ENCODE peak calls at places on chromosome X, in ten cellular contexts. E is HCT116, Q is prostate gland, V is GM12892, P is vagina, U is sigmoid colon, J is upper lobe of left lung, K is transverse colon, S is stomach, W is esophagus muscularis mucosa. M is an unnamed sample.

GRCh38 chrX:117985241-117985640 is 131.4 kb downstream of the KLHL13 start:
- DNase-seq in Q (no peak), P (no peak), S (peak), U (no peak), K (peak), W (no peak), V (no peak), J (no peak), E (no peak), M (no peak)

GRCh38 chrX:14124562-14124961 is 94.9 kb upstream of the GEMIN8 start:
- DNase-seq in V (no peak), Q (no peak), K (no peak), J (no peak), P (no peak), S (no peak), W (no peak), E (no peak), U (no peak), M (no peak)

GRCh38 chrX:126551306-126551705 is 1.3 kb downstream of the DCAF12L1 start:
- DNase-seq in P (no peak), S (no peak), Q (no peak), U (no peak), K (no peak), J (no peak), W (no peak), V (no peak), E (no peak), M (no peak)

GRCh38 chrX:15500497-15500966 is at the start of gene BMX:
- DNase-seq in U (no peak), P (no peak), Q (no peak), E (no peak), S (no peak), K (no peak), W (no peak), J (peak), V (no peak), M (no peak)

GRCh38 chrX:10217218-10217617 is 60.4 kb downstream of the CLCN4 start:
- DNase-seq in E (no peak), K (no peak), W (no peak), Q (no peak), S (no peak), P (no peak), U (no peak), J (no peak), V (no peak), M (no peak)

GRCh38 chrX:150074175-150074574 is 135.9 kb upstream of the EOLA2 start:
- DNase-seq in E (no peak), K (no peak), P (no peak), Q (no peak), J (no peak), S (no peak), W (no peak), V (no peak), U (no peak), M (no peak)

GRCh38 chrX:48492293-48492910 is 16.4 kb upstream of the PORCN start:
- DNase-seq in U (no peak), J (no peak), S (no peak), W (no peak), E (no peak), P (no peak), K (no peak), V (no peak), Q (no peak), M (no peak)

GRCh38 chrX:37701588-37701987 is 16.0 kb downstream of the XK start:
- DNase-seq in P (no peak), J (no peak), V (no peak), U (no peak), S (no peak), Q (no peak), W (no peak), E (no peak), K (no peak), M (no peak)

GRCh38 chrX:23896983-23897382 is 10.8 kb downstream of the APOO start:
- DNase-seq in K (no peak), E (no peak), J (no peak), Q (no peak), V (no peak), U (no peak), W (no peak), S (no peak), P (no peak), M (no peak)

GRCh38 chrX:152245231-152245630 is 106.9 kb upstream of the MAGEA10 start:
- DNase-seq in J (no peak), P (no peak), U (no peak), K (no peak), E (no peak), V (no peak), S (no peak), W (no peak), Q (no peak), M (no peak)

GRCh38 chrX:13590914-13591313 is 21.5 kb downstream of the EGFL6 start:
- DNase-seq in P (no peak), E (no peak), J (no peak), K (no peak), W (no peak), Q (no peak), U (no peak), V (no peak), S (no peak), M (no peak)

GRCh38 chrX:31603411-31604120 is 531.7 kb upstream of the FTHL17 start:
- DNase-seq in W (no peak), Q (no peak), K (no peak), P (no peak), E (no peak), S (no peak), V (no peak), U (no peak), J (no peak), M (no peak)

GRCh38 chrX:21974011-21974385 is 33.5 kb downstream of the SMS start:
- DNase-seq in W (no peak), S (no peak), P (no peak), Q (peak), J (no peak), E (no peak), U (no peak), K (no peak), V (no peak), M (no peak)

GRCh38 chrX:149939271-149940014 is 1.2 kb upstream of the EOLA2 start:
- DNase-seq in J (peak), K (peak), Q (peak), U (peak), V (peak), W (peak), S (peak), E (peak), P (no peak), M (no peak)

GRCh38 chrX:53159184-53159583 is 65.2 kb downstream of the KANTR start:
- DNase-seq in E (no peak), U (no peak), S (no peak), K (no peak), Q (no peak), W (no peak), J (no peak), V (no peak), P (no peak), M (no peak)

GRCh38 chrX:45750639-45751038 is 550.0 kb upstream of the DIPK2B start:
- DNase-seq in U (peak), Q (peak), V (no peak), J (no peak), P (no peak), W (no peak), K (no peak), E (no peak), S (peak), M (no peak)
- TF ChIP-seq POLR2AphosphoS5 in U (no peak), Q (peak), V (no peak), J (no peak), P (no peak), W (peak), K (no peak), E (peak), S (no peak), M (no peak)

DNA sequence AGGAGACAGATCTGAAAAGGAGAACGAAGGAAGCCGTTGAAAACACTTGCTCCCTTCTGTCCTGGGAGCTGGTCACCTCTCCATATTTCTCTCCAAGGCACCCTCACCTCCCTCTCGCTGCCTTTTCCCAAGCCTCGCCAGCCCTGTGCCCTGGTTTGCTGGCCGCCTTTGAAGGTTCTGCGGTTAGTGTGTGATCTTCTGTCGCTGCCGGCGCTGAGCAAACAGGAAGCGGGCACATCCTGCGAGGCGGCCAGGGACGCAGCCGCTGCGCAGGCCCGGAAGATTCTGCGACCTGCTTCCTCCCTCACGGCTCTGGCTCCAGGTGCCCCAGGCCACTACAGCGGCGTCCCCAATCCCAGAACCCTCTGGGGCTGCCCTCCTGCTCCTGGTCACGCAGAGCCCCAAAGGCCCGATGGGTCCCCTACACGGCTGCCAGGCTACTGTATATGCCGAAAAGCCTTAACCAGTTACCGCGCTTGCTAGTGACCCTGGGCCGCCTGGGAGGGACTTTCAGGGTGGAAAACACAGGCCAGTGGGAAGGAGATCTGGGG is 2.5 kb upstream of the SASH3 start:
- DNase-seq in J (peak), V (peak), S (peak), E (no peak), U (no peak), P (no peak), K (peak), Q (peak), W (no peak), M (no peak)
- TF ChIP-seq POLR2A in J (no peak), V (peak), S (no peak), E (no peak), U (no peak), P (no peak), K (peak), Q (no peak), W (no peak), M (peak)

GRCh38 chrX:108087792-108088191 is 3.5 kb downstream of the PSMD10 start:
- DNase-seq in P (no peak), K (no peak), V (no peak), E (no peak), J (no peak), Q (no peak), U (no peak), S (no peak), W (no peak), M (no peak)

GRCh38 chrX:108091878-108092291 is 307 bp downstream of the ATG4A start:
- DNase-seq in V (no peak), U (no peak), E (peak), K (no peak), S (no peak), P (no peak), W (no peak), J (no peak), Q (no peak), M (peak)

GRCh38 chrX:108088511-108088910 is 2.8 kb downstream of the PSMD10 start:
- DNase-seq in K (no peak), Q (no peak), J (no peak), U (no peak), W (no peak), V (no peak), P (no peak), E (no peak), S (no peak), M (no peak)

GRCh38 chrX:108090474-108091265 is 672 bp downstream of the PSMD10 start:
- DNase-seq in K (no peak), V (no peak), U (no peak), E (no peak), Q (no peak), S (no peak), J (no peak), W (no peak), P (no peak), M (no peak)

DNA sequence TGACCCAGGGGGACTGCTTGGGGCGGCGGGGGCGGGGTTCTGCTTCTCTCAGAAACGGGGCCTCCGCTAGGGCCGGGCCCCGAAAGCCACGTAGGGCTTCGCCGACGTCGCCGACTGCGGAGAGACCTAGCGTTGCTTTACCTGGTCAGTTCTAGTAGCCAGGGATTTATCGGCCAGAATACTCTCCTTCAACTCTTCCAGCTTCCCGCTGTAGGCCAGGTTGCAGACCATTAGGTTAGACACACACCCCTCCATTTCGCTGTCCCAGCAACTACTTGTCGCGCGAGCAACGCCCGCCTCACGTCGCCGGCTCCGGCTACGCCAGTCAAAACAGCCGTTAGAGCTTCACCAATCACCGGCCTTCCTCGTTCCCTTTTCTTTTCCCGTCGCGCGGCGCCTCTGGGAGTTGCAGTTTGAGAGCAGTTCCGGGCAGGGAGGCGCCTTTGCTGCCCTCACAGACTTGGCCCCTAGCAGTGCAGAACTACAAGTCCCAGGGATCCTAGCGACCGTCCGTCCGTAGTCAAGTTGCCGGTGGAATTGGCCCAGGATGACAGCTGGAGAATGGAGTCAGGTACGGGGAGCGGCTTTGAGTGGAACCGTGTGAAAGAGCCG is at the start of the genes ATG4A and PSMD10:
- DNase-seq in U (peak), V (peak), W (peak), P (no peak), Q (peak), E (peak), K (peak), J (peak), S (peak), M (peak)
- TF ChIP-seq POLR2AphosphoS5 in U (peak), V (peak), W (peak), P (peak), Q (peak), E (peak), K (peak), J (peak), S (peak), M (peak)

GRCh38 chrX:40152706-40153334 is 55.1 kb upstream of the BCOR start:
- DNase-seq in P (no peak), U (peak), E (no peak), J (peak), V (no peak), Q (peak), S (peak), W (no peak), K (peak), M (no peak)

GRCh38 chrX:40152173-40152705 is 54.5 kb upstream of the BCOR start:
- DNase-seq in V (no peak), K (peak), P (no peak), E (no peak), W (no peak), S (peak), J (no peak), Q (peak), U (peak), M (no peak)

GRCh38 chrX:40154229-40154852 is 56.6 kb upstream of the BCOR start:
- DNase-seq in K (no peak), U (peak), Q (no peak), J (no peak), E (no peak), S (no peak), P (no peak), V (no peak), W (no peak), M (no peak)

GRCh38 chrX:40154853-40155616 is 57.3 kb upstream of the BCOR start:
- DNase-seq in Q (no peak), J (peak), U (peak), S (peak), K (peak), W (peak), E (no peak), V (no peak), P (no peak), M (no peak)

GRCh38 chrX:40153335-40154221 is 55.8 kb upstream of the BCOR start:
- DNase-seq in J (peak), V (no peak), Q (no peak), W (no peak), P (no peak), S (peak), E (no peak), K (peak), U (peak), M (no peak)
- TF ChIP-seq POLR2A in J (no peak), V (peak), Q (no peak), W (no peak), P (no peak), S (no peak), E (no peak), K (no peak), U (no peak), M (no peak)

GRCh38 chrX:129523076-129524055 is at the start of gene SMARCA1:
- DNase-seq in E (peak), U (peak), P (no peak), K (peak), Q (peak), W (no peak), J (peak), S (peak), V (peak), M (peak)
- TF ChIP-seq POLR2AphosphoS5 in E (peak), U (peak), P (no peak), K (peak), Q (no peak), W (peak), J (peak), S (no peak), V (no peak), M (no peak)

DNA sequence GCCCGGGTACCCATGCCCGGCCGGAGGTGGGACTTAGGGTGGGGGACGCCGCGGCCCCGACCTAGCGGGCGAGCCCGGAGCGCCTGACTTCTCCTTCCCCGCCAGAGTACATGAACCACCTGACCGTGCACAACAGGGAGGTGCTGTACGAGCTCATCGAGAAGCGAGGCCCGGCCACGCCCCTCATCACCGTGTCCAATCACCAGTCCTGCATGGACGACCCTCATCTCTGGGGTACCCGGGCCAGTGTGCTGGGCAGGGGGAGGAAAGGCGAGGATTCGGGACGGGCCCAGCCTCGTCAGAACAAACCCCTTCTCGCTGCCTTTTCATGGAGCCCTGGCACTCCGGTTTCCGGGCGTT is 622 bp downstream of the TAFAZZIN start:
- DNase-seq in U (peak), V (peak), K (peak), P (peak), E (no peak), S (peak), W (no peak), J (peak), Q (peak), M (peak)
- TF ChIP-seq POLR2A in U (no peak), V (no peak), K (peak), P (peak), E (no peak), S (no peak), W (no peak), J (no peak), Q (peak), M (no peak)

GRCh38 chrX:40097492-40098263 is at the start of gene BCOR:
- DNase-seq in S (peak), U (peak), V (peak), W (no peak), K (peak), Q (peak), P (no peak), J (peak), E (no peak), M (no peak)
- TF ChIP-seq POLR2AphosphoS5 in S (peak), U (peak), V (peak), W (peak), K (peak), Q (peak), P (no peak), J (peak), E (peak), M (peak)

GRCh38 chrX:111680988-111681779 is at the start of gene ALG13:
- DNase-seq in E (peak), V (peak), S (peak), U (peak), P (no peak), K (peak), Q (peak), W (peak), J (peak), M (peak)
- TF ChIP-seq POLR2A in E (peak), V (peak), S (no peak), U (peak), P (peak), K (peak), Q (peak), W (peak), J (peak), M (peak)

M was measured in GM12891.